ENCODE peak calls at places on chromosomes 4 and X, in six cellular contexts. D is upper lobe of right lung; L is ascending aorta; R is amniotic epithelial cell; O is stimulated activated CD4-positive, alpha-beta T cell treated with anti-CD3 and anti-CD28 coated beads, Interleukin-4, amount 100 ng/mL, for 24 hours; A is GM12865. G is an unnamed sample.

GRCh38 chr4:82431026-82431745 is 796 bp downstream of the ENOPH1 start:
- DNase-seq in D (peak), L (no peak), R (peak), O (peak), A (peak), G (peak)

GRCh38 chr4:114691865-114692264 is 93.3 kb downstream of the UGT8 start:
- DNase-seq in D (no peak), L (no peak), R (no peak), O (no peak), A (peak), G (no peak)

GRCh38 chrX:40040686-40041461 is 56.9 kb downstream of the BCOR start:
- DNase-seq in D (no peak), L (no peak), R (no peak), O (no peak), A (no peak), G (no peak)

GRCh38 chr4:8558080-8558960 is 21.9 kb upstream of the GPR78 start:
- DNase-seq in D (peak), L (no peak), R (no peak), O (no peak), A (no peak), G (peak)

GRCh38 chr4:155819066-155819465 is 47.0 kb downstream of the ASIC5 start:
- DNase-seq in D (no peak), L (no peak), R (no peak), O (no peak), A (no peak), G (no peak)

GRCh38 chrX:2846992-2847391 is 18.3 kb downstream of the GYG2 start:
- DNase-seq in D (no peak), L (no peak), R (no peak), O (no peak), A (no peak), G (no peak)

GRCh38 chr4:41143721-41144379 is 70.5 kb downstream of the APBB2 start:
- DNase-seq in D (no peak), L (no peak), R (peak), O (no peak), A (no peak), G (no peak)

GRCh38 chrX:134776844-134777370 is 118.6 kb upstream of the PLAC1 start:
- DNase-seq in D (no peak), L (no peak), R (no peak), O (no peak), A (no peak), G (no peak)

GRCh38 chrX:113274345-113274744 is 433.7 kb upstream of the AMOT start:
- DNase-seq in D (no peak), L (no peak), R (no peak), O (no peak), A (no peak), G (no peak)

GRCh38 chr4:57243071-57243470 is 132.9 kb upstream of the IGFBP7 start:
- DNase-seq in D (no peak), L (no peak), R (no peak), O (no peak), A (no peak), G (no peak)

GRCh38 chrX:39309721-39310152 is 508.5 kb downstream of the MID1IP1 start:
- DNase-seq in D (no peak), L (no peak), R (peak), O (peak), A (no peak), G (no peak)

GRCh38 chrX:84118315-84118714 is 69.7 kb downstream of the RPS6KA6 start:
- DNase-seq in D (no peak), L (no peak), R (no peak), O (no peak), A (no peak), G (no peak)

G was measured in AG08396.